ENCODE peak calls at places on chromosomes 11 and 22, in seven cellular contexts. One of them, this sample, is unnamed. For H3K36me3, the result is how much of the 10 kb centered on the place peaks cover.

GRCh38 chr11:32279672-32280071 is 155.7 kb downstream of the WT1 start:
- DNase-seq in fibroblast of lung: no peak
- DNase-seq in heart left ventricle: no peak
- DNase-seq in Peyer's patch: no peak
- DNase-seq in BE2C: no peak
- DNase-seq in ovary: no peak
- DNase-seq in HCT116: no peak
- DNase-seq in this sample: no peak

GRCh38 chr11:113895367-113896155 is 9.0 kb upstream of the HTR3B start:
- DNase-seq in fibroblast of lung: no peak
- DNase-seq in heart left ventricle: no peak
- DNase-seq in Peyer's patch: peak
- DNase-seq in BE2C: peak
- DNase-seq in ovary: no peak
- DNase-seq in HCT116: no peak
- DNase-seq in this sample: no peak

GRCh38 chr11:67437082-67437821 is at the start of gene PTPRCAP:
- DNase-seq in fibroblast of lung: no peak
- DNase-seq in heart left ventricle: no peak
- DNase-seq in Peyer's patch: peak
- DNase-seq in BE2C: no peak
- DNase-seq in ovary: no peak
- DNase-seq in HCT116: no peak
- DNase-seq in this sample: no peak

GRCh38 chr22:38745676-38746460 is 9.9 kb downstream of the SUN2 start:
- DNase-seq in fibroblast of lung: no peak
- DNase-seq in heart left ventricle: peak
- DNase-seq in Peyer's patch: no peak
- DNase-seq in BE2C: no peak
- DNase-seq in ovary: no peak
- DNase-seq in HCT116: no peak
- DNase-seq in this sample: no peak

GRCh38 chr11:9028591-9028990 is 24.8 kb upstream of the NRIP3 start:
- DNase-seq in fibroblast of lung: no peak
- DNase-seq in heart left ventricle: no peak
- DNase-seq in Peyer's patch: no peak
- DNase-seq in BE2C: no peak
- DNase-seq in ovary: no peak
- DNase-seq in HCT116: no peak
- DNase-seq in this sample: no peak

GRCh38 chr22:41347066-41347859 is 34.5 kb upstream of the TEF start:
- DNase-seq in fibroblast of lung: no peak
- DNase-seq in heart left ventricle: no peak
- DNase-seq in Peyer's patch: no peak
- DNase-seq in BE2C: no peak
- DNase-seq in ovary: no peak
- DNase-seq in HCT116: no peak
- DNase-seq in this sample: no peak

GRCh38 chr11:112656772-112657428 is 304.3 kb upstream of the NCAM1 start:
- DNase-seq in fibroblast of lung: peak
- DNase-seq in heart left ventricle: no peak
- DNase-seq in Peyer's patch: no peak
- DNase-seq in BE2C: no peak
- DNase-seq in ovary: no peak
- DNase-seq in HCT116: peak
- DNase-seq in this sample: no peak

GRCh38 chr11:17353228-17354021 is 1.8 kb downstream of the NCR3LG1 start:
- DNase-seq in fibroblast of lung: peak
- DNase-seq in heart left ventricle: peak
- DNase-seq in Peyer's patch: peak
- DNase-seq in BE2C: peak
- DNase-seq in ovary: peak
- DNase-seq in HCT116: peak
- DNase-seq in this sample: peak

GRCh38 chr11:19359425-19360000 is 118.8 kb upstream of the E2F8 start:
- DNase-seq in fibroblast of lung: peak
- DNase-seq in heart left ventricle: no peak
- DNase-seq in Peyer's patch: no peak
- DNase-seq in BE2C: no peak
- DNase-seq in ovary: no peak
- DNase-seq in HCT116: no peak
- DNase-seq in this sample: no peak

GRCh38 chr11:62245271-62245753 is 3.3 kb downstream of the SCGB1D2 start:
- DNase-seq in fibroblast of lung: peak
- DNase-seq in heart left ventricle: peak
- DNase-seq in Peyer's patch: no peak
- DNase-seq in BE2C: peak
- DNase-seq in ovary: no peak
- DNase-seq in HCT116: no peak
- DNase-seq in this sample: no peak

DNA sequence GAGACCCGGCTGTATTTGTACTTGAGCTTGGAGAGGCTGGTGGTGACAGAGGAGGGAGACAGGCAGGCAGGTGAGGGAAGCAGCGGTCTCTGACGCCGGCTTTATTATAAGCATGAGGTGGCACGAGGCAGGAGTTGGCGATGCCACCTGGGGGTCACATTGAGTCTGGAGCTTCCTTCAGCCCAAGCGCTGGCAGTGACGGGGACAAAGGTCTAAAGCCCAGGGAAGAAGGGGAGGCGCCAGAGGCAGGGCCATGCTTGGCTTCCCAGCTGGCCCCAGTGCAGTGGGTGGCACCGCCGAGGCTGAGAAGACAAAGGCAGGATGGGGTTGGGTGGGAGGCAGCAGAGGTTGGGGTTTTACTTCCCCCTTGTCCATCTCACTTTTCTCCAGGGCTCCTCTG is 4.5 kb downstream of the FXYD2 start:
- DNase-seq in fibroblast of lung: no peak
- DNase-seq in heart left ventricle: peak
- DNase-seq in Peyer's patch: peak
- DNase-seq in BE2C: no peak
- DNase-seq in ovary: no peak
- DNase-seq in HCT116: no peak
- DNase-seq in this sample: no peak
- H3K36me3 ChIP-seq in fibroblast of lung: under half
- H3K36me3 ChIP-seq in heart left ventricle: under half
- H3K36me3 ChIP-seq in Peyer's patch: under half
- H3K36me3 ChIP-seq in BE2C: under half
- H3K36me3 ChIP-seq in ovary: under half
- H3K36me3 ChIP-seq in HCT116: under half
- H3K36me3 ChIP-seq in this sample: under half

DNA sequence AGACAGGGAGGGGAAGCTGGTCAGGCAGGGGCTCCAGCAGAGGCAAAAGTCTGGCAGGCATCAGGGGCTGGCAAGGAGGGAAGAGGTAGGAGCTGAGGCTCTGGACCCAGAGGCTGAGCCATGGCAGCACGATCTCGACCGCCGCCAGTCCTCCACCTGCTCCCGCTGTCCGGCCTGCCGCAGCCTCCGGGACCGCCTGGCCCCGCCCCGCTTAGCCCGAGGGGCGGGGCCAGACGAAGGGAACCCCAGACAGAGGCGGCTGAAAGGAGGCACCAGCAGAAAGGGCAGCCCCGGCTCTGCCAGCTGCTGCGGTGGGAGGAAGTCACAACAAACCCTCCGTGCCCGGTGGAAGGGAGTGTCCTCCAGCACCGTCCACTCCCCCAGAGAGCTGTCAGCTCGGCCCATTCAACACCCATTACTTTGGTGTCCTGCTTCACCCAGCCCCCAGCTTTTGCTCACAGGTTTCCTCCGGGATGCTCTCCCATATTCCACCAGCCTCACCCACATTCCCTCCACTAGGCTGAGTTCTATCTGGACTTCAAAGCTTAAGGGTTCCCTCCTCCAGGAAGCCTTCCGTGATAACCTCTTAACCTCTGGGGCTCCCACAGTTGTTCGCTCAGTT is at the start of gene MFNG:
- DNase-seq in fibroblast of lung: peak
- DNase-seq in heart left ventricle: peak
- DNase-seq in Peyer's patch: peak
- DNase-seq in BE2C: peak
- DNase-seq in ovary: peak
- DNase-seq in HCT116: no peak
- DNase-seq in this sample: peak
- H3K4me3 ChIP-seq in fibroblast of lung: no peak
- H3K4me3 ChIP-seq in heart left ventricle: peak
- H3K4me3 ChIP-seq in Peyer's patch: peak
- H3K4me3 ChIP-seq in BE2C: peak
- H3K4me3 ChIP-seq in ovary: peak
- H3K4me3 ChIP-seq in HCT116: peak
- H3K4me3 ChIP-seq in this sample: peak

GRCh38 chr11:12757416-12757815 is 83.2 kb downstream of the TEAD1 start:
- DNase-seq in fibroblast of lung: no peak
- DNase-seq in heart left ventricle: no peak
- DNase-seq in Peyer's patch: no peak
- DNase-seq in BE2C: no peak
- DNase-seq in ovary: no peak
- DNase-seq in HCT116: no peak
- DNase-seq in this sample: no peak
- H3K36me3 ChIP-seq in fibroblast of lung: under half
- H3K36me3 ChIP-seq in heart left ventricle: under half
- H3K36me3 ChIP-seq in Peyer's patch: under half
- H3K36me3 ChIP-seq in BE2C: under half
- H3K36me3 ChIP-seq in ovary: under half
- H3K36me3 ChIP-seq in HCT116: under half
- H3K36me3 ChIP-seq in this sample: under half

GRCh38 chr11:40306938-40307548 is 1152.4 kb downstream of the LRRC4C start:
- DNase-seq in fibroblast of lung: peak
- DNase-seq in heart left ventricle: no peak
- DNase-seq in Peyer's patch: no peak
- DNase-seq in BE2C: no peak
- DNase-seq in ovary: no peak
- DNase-seq in HCT116: no peak
- DNase-seq in this sample: no peak
- H3K4me3 ChIP-seq in fibroblast of lung: no peak
- H3K4me3 ChIP-seq in heart left ventricle: no peak
- H3K4me3 ChIP-seq in Peyer's patch: no peak
- H3K4me3 ChIP-seq in BE2C: no peak
- H3K4me3 ChIP-seq in ovary: no peak
- H3K4me3 ChIP-seq in HCT116: no peak
- H3K4me3 ChIP-seq in this sample: no peak

DNA sequence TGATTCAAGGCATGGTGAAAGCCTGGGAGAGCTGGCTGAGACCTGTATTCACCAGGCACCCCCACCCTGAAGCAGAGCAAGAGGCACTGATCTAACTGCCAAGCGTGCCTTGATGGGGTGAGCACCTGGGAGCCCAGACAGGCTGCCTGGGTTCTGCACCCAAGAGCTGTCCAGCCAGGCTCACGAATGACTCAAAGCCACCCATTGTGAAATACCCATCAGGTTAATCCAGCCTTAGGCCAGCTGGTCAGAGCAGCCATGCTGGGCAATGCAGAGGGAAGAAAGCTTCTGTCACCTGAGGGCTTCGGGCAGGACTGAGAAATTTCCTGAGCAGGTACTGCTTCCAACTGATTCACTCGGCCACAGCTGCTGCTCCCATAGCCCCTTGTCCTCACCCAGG is 22.1 kb downstream of the THOC5 start:
- DNase-seq in fibroblast of lung: no peak
- DNase-seq in heart left ventricle: no peak
- DNase-seq in Peyer's patch: no peak
- DNase-seq in BE2C: no peak
- DNase-seq in ovary: no peak
- DNase-seq in HCT116: no peak
- DNase-seq in this sample: no peak
- H3K36me3 ChIP-seq in fibroblast of lung: under half
- H3K36me3 ChIP-seq in heart left ventricle: under half
- H3K36me3 ChIP-seq in Peyer's patch: under half
- H3K36me3 ChIP-seq in BE2C: half or more
- H3K36me3 ChIP-seq in ovary: under half
- H3K36me3 ChIP-seq in HCT116: half or more
- H3K36me3 ChIP-seq in this sample: half or more